ENCODE peak calls at places on chromosomes 7 and 10, in seven cellular contexts. Z, R, V, E, T, Q and S are unnamed samples. For H3K36me3, the result is how much of the 10 kb centered on the place peaks cover.

GRCh38 chr10:22321831-22322662 is 1.1 kb downstream of the BMI1 start:
- DNase-seq in V (no peak), Q (peak), T (peak), E (peak), R (peak), Z (no peak), S (no peak)

GRCh38 chr7:25073451-25073850 is 51.6 kb downstream of the CYCS start:
- DNase-seq in V (no peak), T (no peak), Q (peak), Z (no peak), R (no peak), E (peak), S (no peak)

GRCh38 chr10:32940321-32941264 is 17.4 kb downstream of the ITGB1 start:
- DNase-seq in E (no peak), Z (no peak), Q (no peak), V (no peak), T (no peak), R (no peak), S (no peak)

GRCh38 chr10:72802291-72803118 is 91.0 kb upstream of the OIT3 start:
- DNase-seq in R (no peak), E (no peak), T (no peak), V (peak), Z (no peak), Q (no peak), S (no peak)

GRCh38 chr7:134865001-134865845 is 85.8 kb downstream of the CALD1 start:
- DNase-seq in T (no peak), E (no peak), Z (no peak), V (no peak), Q (no peak), R (no peak), S (no peak)

GRCh38 chr10:22002531-22003110 is 909 bp downstream of the DNAJC1 start:
- DNase-seq in T (no peak), R (no peak), E (peak), V (peak), Z (peak), Q (peak), S (peak)

GRCh38 chr10:97572214-97572989 is at the start of gene ANKRD2:
- DNase-seq in R (peak), V (peak), Q (peak), T (peak), Z (peak), E (peak), S (peak)

GRCh38 chr7:81244213-81244612 is 325.4 kb upstream of the SEMA3C start:
- DNase-seq in Z (no peak), E (peak), T (no peak), V (peak), R (no peak), Q (no peak), S (no peak)

GRCh38 chr7:36895112-36895511 is 170.8 kb upstream of the AOAH start:
- DNase-seq in Z (no peak), Q (no peak), R (no peak), E (peak), V (peak), T (no peak), S (no peak)

GRCh38 chr7:146660839-146661238 is 544.2 kb downstream of the CNTNAP2 start:
- DNase-seq in V (no peak), Q (no peak), R (no peak), T (no peak), Z (no peak), E (no peak), S (no peak)

GRCh38 chr7:132245539-132245938 is 330.7 kb downstream of the PLXNA4 start:
- DNase-seq in R (no peak), V (no peak), E (no peak), T (no peak), Q (no peak), Z (no peak), S (no peak)

GRCh38 chr10:106714734-106715368 is 449.7 kb downstream of the SORCS1 start:
- DNase-seq in Z (no peak), E (no peak), Q (no peak), T (no peak), R (no peak), V (no peak), S (no peak)

GRCh38 chr10:120048358-120048757 is 155.8 kb downstream of the SEC23IP start:
- DNase-seq in T (no peak), E (no peak), Z (no peak), Q (no peak), V (peak), R (no peak), S (no peak)

GRCh38 chr10:90751107-90751997 is 106.5 kb downstream of the HTR7 start:
- DNase-seq in T (no peak), E (peak), Q (peak), V (peak), R (no peak), Z (peak), S (peak)

GRCh38 chr7:90743626-90744025 is 147.5 kb downstream of the CDK14 start:
- DNase-seq in Q (no peak), Z (no peak), R (no peak), T (no peak), V (no peak), E (no peak), S (no peak)

GRCh38 chr10:128483216-128483615 is 357.0 kb upstream of the MKI67 start:
- DNase-seq in E (no peak), T (no peak), V (no peak), R (peak), Q (no peak), Z (no peak), S (no peak)

GRCh38 chr10:52226448-52226847 is 87.6 kb upstream of the DKK1 start:
- DNase-seq in R (no peak), T (no peak), Q (no peak), E (no peak), V (peak), Z (no peak), S (no peak)

GRCh38 chr10:79941585-79942210 is 7.2 kb downstream of the SFTPD start:
- DNase-seq in T (no peak), E (no peak), Q (no peak), V (no peak), Z (no peak), R (no peak), S (no peak)

GRCh38 chr10:78277734-78278404 is 244.2 kb downstream of the RPS24 start:
- DNase-seq in R (no peak), Z (no peak), Q (peak), T (peak), E (peak), V (peak), S (no peak)

GRCh38 chr10:103481974-103482531 is 3.0 kb upstream of the CALHM3 start:
- DNase-seq in Q (peak), Z (peak), R (no peak), T (no peak), V (peak), E (peak), S (no peak)

GRCh38 chr7:122736183-122736582 is 33.5 kb upstream of the RNF148 start:
- DNase-seq in R (no peak), T (no peak), Z (no peak), Q (no peak), V (no peak), E (no peak), S (no peak)

GRCh38 chr10:121188005-121188404 is 336.8 kb downstream of the WDR11 start:
- DNase-seq in R (no peak), V (no peak), Z (no peak), Q (no peak), T (no peak), E (peak), S (no peak)

GRCh38 chr7:95642173-95642572 is 45.9 kb upstream of the PDK4 start:
- DNase-seq in V (peak), Z (no peak), Q (peak), T (no peak), E (no peak), R (no peak), S (no peak)

GRCh38 chr7:139950881-139951525 is 111.7 kb downstream of the PARP12 start:
- DNase-seq in Q (no peak), R (no peak), E (no peak), V (peak), T (no peak), Z (no peak), S (no peak)

GRCh38 chr10:100737359-100738054 is 7.9 kb upstream of the PAX2 start:
- DNase-seq in T (no peak), R (peak), Q (no peak), E (no peak), Z (no peak), V (no peak), S (no peak)

GRCh38 chr10:116444527-116445142 is 17.0 kb downstream of the PNLIPRP3 start:
- DNase-seq in T (no peak), R (no peak), Z (peak), E (peak), V (peak), Q (peak), S (peak)

GRCh38 chr7:80699030-80699638 is 60.7 kb downstream of the CD36 start:
- DNase-seq in V (peak), Z (peak), E (peak), R (no peak), Q (no peak), T (no peak), S (no peak)

GRCh38 chr7:148334959-148335577 is 255.5 kb upstream of the C7orf33 start:
- DNase-seq in R (no peak), Z (no peak), E (peak), T (no peak), Q (no peak), V (peak), S (no peak)

GRCh38 chr7:26332698-26333097 is 41.0 kb downstream of the SNX10 start:
- DNase-seq in V (no peak), Z (no peak), R (no peak), Q (no peak), T (no peak), E (no peak), S (no peak)

GRCh38 chr10:99681553-99681952 is 22.2 kb downstream of the ENTPD7 start:
- DNase-seq in T (no peak), Q (peak), E (no peak), V (peak), R (no peak), Z (no peak), S (peak)

GRCh38 chr7:20158684-20159083 is 58.5 kb downstream of the MACC1 start:
- DNase-seq in R (no peak), Q (no peak), V (no peak), Z (peak), T (no peak), E (no peak), S (peak)

GRCh38 chr7:28748934-28749584 is 209.1 kb downstream of the TRIL start:
- DNase-seq in E (peak), V (peak), Z (no peak), Q (peak), T (peak), R (no peak), S (peak)

GRCh38 chr7:107318523-107319160 is 149.8 kb downstream of the HBP1 start:
- DNase-seq in Q (no peak), Z (no peak), R (no peak), T (no peak), E (peak), V (peak), S (no peak)

GRCh38 chr10:101725843-101726242 is 30.9 kb upstream of the FBXW4 start:
- DNase-seq in R (no peak), E (peak), Z (no peak), T (no peak), V (no peak), Q (no peak), S (no peak)

DNA sequence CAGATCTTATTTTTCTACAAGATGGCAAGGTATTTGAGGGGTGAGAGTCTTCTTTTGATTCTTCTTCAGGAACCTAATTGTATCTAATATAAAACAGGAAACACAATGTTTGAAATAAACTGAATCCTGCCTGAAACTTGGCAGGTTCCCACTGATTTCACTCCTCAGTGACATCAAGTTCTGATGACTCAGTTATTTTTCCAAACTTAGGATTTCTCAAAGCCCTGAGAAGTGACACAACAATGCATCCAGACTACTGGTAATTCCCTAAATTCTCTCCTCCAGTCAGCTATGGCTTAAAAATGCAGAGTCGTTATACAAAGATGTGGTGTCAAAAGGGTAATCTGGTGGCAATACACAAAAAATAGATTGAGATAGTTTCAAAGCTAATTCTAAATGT is 80.9 kb downstream of the ABLIM1 start:
- DNase-seq in R (no peak), Z (no peak), Q (peak), E (no peak), V (peak), T (no peak), S (peak)
- H3K4me3 ChIP-seq in R (no peak), Z (no peak), Q (no peak), E (no peak), V (no peak), T (no peak), S (no peak)

DNA sequence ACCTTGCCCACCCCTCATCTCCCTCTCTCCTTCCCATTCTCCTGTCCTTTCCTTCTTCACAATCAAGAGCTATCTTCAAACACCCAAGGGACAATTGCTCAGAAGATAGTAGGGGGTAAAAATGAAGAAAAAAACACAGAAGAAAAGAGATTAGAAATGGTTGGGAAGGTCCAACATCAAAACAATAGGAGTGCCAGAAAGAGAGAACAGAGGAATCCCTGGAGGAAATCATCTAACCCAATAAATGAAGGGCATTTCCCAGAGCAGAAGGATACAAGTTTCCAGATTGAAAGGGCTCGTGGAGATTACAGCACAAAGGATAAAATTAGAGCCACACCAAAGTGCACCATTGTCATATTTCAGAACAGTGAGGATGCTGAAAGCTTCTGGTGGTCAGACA is 145.6 kb downstream of the OAT start:
- DNase-seq in E (no peak), Q (no peak), R (no peak), T (no peak), Z (no peak), V (no peak), S (no peak)
- H3K36me3 ChIP-seq in E (under half), Q (under half), R (under half), T (under half), Z (under half), V (under half), S (under half)

DNA sequence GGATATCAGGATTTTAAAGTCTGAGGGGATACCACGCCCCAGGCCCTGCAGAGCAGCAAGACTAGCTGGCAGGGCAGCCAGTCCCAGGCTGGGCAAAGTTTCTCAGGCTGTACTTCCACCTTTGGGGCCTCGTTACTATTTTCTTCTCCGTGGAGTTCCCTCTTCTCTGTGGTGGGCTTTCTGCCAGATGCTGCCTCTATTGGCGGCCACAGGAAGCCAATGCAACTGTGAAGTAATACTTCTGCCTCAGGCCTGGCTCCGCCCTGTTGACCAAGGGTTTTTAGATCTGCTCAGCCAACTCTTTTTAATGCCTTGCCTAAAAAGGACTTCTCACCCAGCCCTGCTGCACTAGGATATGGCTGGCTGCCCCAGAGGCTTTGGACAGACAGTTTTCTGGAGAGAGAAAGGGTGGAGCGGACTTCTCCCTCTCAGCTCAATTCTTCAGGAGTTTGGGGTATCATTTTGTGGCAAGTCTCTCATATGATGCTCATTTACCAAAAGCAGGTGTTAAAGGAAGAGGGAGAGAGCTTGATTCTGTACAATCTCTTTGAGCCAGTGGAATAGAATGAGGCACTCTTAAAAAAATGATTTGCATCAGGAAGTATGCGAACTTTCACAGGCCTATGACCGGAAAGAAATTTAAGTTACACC is 67.4 kb downstream of the HHEX start:
- DNase-seq in E (peak), Q (peak), Z (peak), V (peak), R (peak), T (peak), S (peak)
- TF ChIP-seq CTCF in E (no peak), Q (peak), Z (peak), V (no peak), R (peak), T (no peak), S (no peak)

DNA sequence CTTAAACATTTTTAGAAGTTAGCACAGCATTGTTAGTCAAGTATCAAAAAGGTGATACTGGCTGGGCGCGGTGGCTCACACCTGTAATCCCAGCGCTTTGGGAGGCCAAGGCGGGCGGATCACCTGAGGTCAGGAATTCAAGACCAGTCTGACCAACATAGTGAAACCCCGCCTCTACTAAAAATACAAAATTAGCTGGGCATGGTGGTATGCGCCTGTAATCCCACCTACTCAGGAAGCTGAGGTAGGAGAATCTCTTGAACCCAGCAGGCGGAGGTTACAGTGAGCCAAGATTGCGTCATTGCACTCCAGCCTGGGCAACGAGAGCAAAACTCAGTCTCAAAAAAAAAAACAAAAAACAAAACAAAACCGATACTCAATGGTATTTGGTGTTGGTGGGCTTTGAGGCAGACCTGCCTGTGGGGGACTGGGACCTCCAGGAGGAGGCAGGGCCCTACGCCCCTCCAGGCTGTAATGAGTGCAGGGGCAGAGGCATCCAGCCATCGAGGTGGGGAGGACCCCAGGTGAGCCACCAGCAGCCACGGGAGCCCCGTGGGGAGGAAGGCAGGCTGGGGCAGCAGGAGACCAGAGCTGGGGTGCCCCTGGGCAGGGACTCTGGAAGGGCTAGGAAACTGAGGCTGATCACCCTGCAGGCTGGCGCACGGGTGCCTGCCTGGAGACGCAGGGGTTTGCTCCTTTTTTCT is 149.9 kb downstream of the PRKAG2 start:
- DNase-seq in E (no peak), T (no peak), Z (no peak), V (no peak), Q (no peak), R (no peak), S (no peak)
- H3K4me3 ChIP-seq in E (no peak), T (no peak), Z (no peak), V (no peak), Q (no peak), R (no peak), S (no peak)

DNA sequence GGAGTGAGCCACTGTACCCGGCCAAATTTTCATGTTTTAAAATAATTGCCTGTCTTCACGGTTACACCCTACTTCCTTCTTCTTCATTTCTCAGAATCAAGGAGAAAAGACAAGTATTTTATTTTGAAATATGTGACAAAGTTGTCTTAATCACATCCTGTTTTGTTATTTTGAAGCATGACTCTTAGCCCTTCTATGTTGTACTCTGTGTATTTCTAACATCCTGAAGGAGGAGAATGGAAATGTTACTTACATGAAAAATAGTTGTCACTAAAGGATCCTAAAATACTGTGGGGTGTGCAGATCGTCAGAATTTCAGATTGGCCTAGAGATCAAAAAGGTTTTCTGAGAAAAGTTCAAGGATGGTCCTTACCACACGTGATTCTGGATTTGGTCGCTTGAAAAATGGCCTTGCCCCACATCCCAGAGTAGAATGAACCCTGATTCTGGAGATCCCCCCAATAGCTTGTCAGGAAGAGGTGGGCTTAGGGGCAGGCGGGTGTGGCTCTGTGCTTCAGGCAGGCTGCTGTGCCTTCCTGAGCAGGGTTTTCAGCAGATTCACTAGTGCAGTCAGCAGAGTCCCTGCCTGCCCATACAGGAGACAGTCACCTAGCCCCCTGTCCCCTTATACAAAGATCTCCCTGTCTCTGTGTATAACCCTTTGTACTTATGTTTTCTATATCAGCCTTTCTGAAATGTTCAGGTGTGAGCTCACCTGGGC is 8.6 kb downstream of the UPP1 start:
- DNase-seq in T (no peak), R (no peak), E (no peak), Q (no peak), V (no peak), Z (no peak), S (no peak)
- H3K36me3 ChIP-seq in T (under half), R (half or more), E (under half), Q (under half), V (half or more), Z (under half), S (under half)

GRCh38 chr10:48506147-48506917 is 98.5 kb downstream of the ARHGAP22 start:
- DNase-seq in R (no peak), Q (no peak), V (peak), E (peak), T (no peak), Z (peak), S (no peak)
- TF ChIP-seq CTCF in R (peak), Q (peak), V (peak), E (peak), T (peak), Z (peak), S (no peak)

GRCh38 chr10:88974446-88975376 is 15.9 kb upstream of the FAS start:
- DNase-seq in Z (peak), Q (no peak), T (no peak), E (no peak), R (no peak), V (peak), S (no peak)

GRCh38 chr10:88974012-88974411 is 16.6 kb upstream of the FAS start:
- DNase-seq in E (no peak), Z (no peak), V (no peak), R (no peak), Q (no peak), T (no peak), S (no peak)

GRCh38 chr10:88971668-88972067 is 18.9 kb upstream of the FAS start:
- DNase-seq in Q (no peak), Z (no peak), V (no peak), T (no peak), R (no peak), E (no peak), S (no peak)

GRCh38 chr10:88978463-88978862 is 12.1 kb upstream of the FAS start:
- DNase-seq in E (no peak), Q (no peak), V (no peak), Z (no peak), T (no peak), R (no peak), S (no peak)

DNA sequence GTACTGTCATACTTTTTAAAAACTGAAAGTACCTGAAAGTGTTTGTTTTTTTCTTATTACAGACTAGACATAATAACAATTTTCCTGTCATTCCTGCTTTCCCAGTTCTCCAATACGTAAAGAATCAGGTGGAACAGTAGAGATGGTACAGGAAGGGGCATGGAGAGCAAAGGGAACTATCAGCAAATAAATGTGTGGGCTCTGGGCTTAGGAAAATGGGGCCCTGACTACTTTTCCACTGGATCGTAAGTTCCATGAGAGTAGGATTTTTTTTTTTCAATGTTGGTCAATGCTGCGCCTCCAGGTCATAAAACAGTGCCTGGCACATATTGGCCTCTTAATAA is 15.2 kb upstream of the FAS start:
- DNase-seq in Q (no peak), R (no peak), Z (no peak), E (no peak), V (peak), T (no peak), S (no peak)
- H3K4me3 ChIP-seq in Q (peak), R (peak), Z (peak), E (no peak), V (peak), T (peak), S (no peak)